ENCODE peak calls at places on chromosomes 7 and 10, in four cellular contexts. One of them, this sample, is unnamed.

GRCh38 chr7:77327067-77327931 is 88.8 kb downstream of the GSAP start:
- DNase-seq in BJ: peak; percentile 29
- DNase-seq in astrocyte of the spinal cord: peak; percentile 47
- DNase-seq in activated CD8-positive, alpha-beta T cell treated with anti-CD3 and anti-CD28 coated beads for 36 hours: no peak
- DNase-seq in this sample: peak; percentile 97

GRCh38 chr10:44384601-44385422 is at the start of gene CXCL12:
- DNase-seq in BJ: no peak
- DNase-seq in astrocyte of the spinal cord: peak; percentile 18
- DNase-seq in activated CD8-positive, alpha-beta T cell treated with anti-CD3 and anti-CD28 coated beads for 36 hours: no peak
- DNase-seq in this sample: peak; percentile 18

GRCh38 chr7:78901566-78901965 is 551.9 kb downstream of the MAGI2 start:
- DNase-seq in astrocyte of the spinal cord: no peak
- DNase-seq in BJ: no peak
- DNase-seq in activated CD8-positive, alpha-beta T cell treated with anti-CD3 and anti-CD28 coated beads for 36 hours: no peak
- DNase-seq in this sample: no peak

GRCh38 chr7:151279868-151280267 is 31.4 kb upstream of the SMARCD3 start:
- DNase-seq in BJ: no peak
- DNase-seq in astrocyte of the spinal cord: no peak
- DNase-seq in activated CD8-positive, alpha-beta T cell treated with anti-CD3 and anti-CD28 coated beads for 36 hours: no peak
- DNase-seq in this sample: no peak

GRCh38 chr7:18846765-18847215 is 270.6 kb downstream of the TWIST1 start:
- DNase-seq in BJ: peak; percentile 79
- DNase-seq in activated CD8-positive, alpha-beta T cell treated with anti-CD3 and anti-CD28 coated beads for 36 hours: no peak
- DNase-seq in astrocyte of the spinal cord: no peak
- DNase-seq in this sample: peak; percentile 85

GRCh38 chr7:58086871-58087535 is 637.0 kb downstream of the ZNF716 start:
- DNase-seq in astrocyte of the spinal cord: no peak
- DNase-seq in activated CD8-positive, alpha-beta T cell treated with anti-CD3 and anti-CD28 coated beads for 36 hours: no peak
- DNase-seq in BJ: no peak
- DNase-seq in this sample: no peak

GRCh38 chr10:117468665-117469064 is 73.9 kb upstream of the EMX2 start:
- DNase-seq in astrocyte of the spinal cord: no peak
- DNase-seq in activated CD8-positive, alpha-beta T cell treated with anti-CD3 and anti-CD28 coated beads for 36 hours: no peak
- DNase-seq in BJ: no peak
- DNase-seq in this sample: no peak

GRCh38 chr7:100516135-100516812 is 22.7 kb upstream of the AGFG2 start:
- DNase-seq in activated CD8-positive, alpha-beta T cell treated with anti-CD3 and anti-CD28 coated beads for 36 hours: peak; percentile 63
- DNase-seq in astrocyte of the spinal cord: peak; percentile 97
- DNase-seq in BJ: peak; percentile 78
- DNase-seq in this sample: peak; percentile 88

GRCh38 chr10:79947787-79948424 is 999 bp downstream of the SFTPD start:
- DNase-seq in astrocyte of the spinal cord: no peak
- DNase-seq in BJ: no peak
- DNase-seq in activated CD8-positive, alpha-beta T cell treated with anti-CD3 and anti-CD28 coated beads for 36 hours: no peak
- DNase-seq in this sample: no peak

GRCh38 chr7:116236020-116236630 is 25.8 kb downstream of the TES start:
- DNase-seq in activated CD8-positive, alpha-beta T cell treated with anti-CD3 and anti-CD28 coated beads for 36 hours: peak; percentile 77
- DNase-seq in BJ: no peak
- DNase-seq in astrocyte of the spinal cord: peak; percentile 71
- DNase-seq in this sample: no peak

GRCh38 chr10:20686236-20686635 is 210.9 kb downstream of the NEBL start:
- DNase-seq in astrocyte of the spinal cord: no peak
- DNase-seq in BJ: no peak
- DNase-seq in activated CD8-positive, alpha-beta T cell treated with anti-CD3 and anti-CD28 coated beads for 36 hours: no peak
- DNase-seq in this sample: no peak

GRCh38 chr10:104581884-104582603 is 59.0 kb upstream of the SORCS3 start:
- DNase-seq in activated CD8-positive, alpha-beta T cell treated with anti-CD3 and anti-CD28 coated beads for 36 hours: no peak
- DNase-seq in astrocyte of the spinal cord: peak; percentile 88
- DNase-seq in BJ: peak; percentile 37
- DNase-seq in this sample: peak; percentile 77

GRCh38 chr7:136687693-136688322 is 180.6 kb upstream of the CHRM2 start:
- DNase-seq in astrocyte of the spinal cord: peak; percentile 31
- DNase-seq in BJ: no peak
- DNase-seq in activated CD8-positive, alpha-beta T cell treated with anti-CD3 and anti-CD28 coated beads for 36 hours: peak; percentile 4
- DNase-seq in this sample: no peak

GRCh38 chr10:533611-534566 is 155.6 kb downstream of the DIP2C start:
- DNase-seq in activated CD8-positive, alpha-beta T cell treated with anti-CD3 and anti-CD28 coated beads for 36 hours: no peak
- DNase-seq in astrocyte of the spinal cord: no peak
- DNase-seq in BJ: no peak
- DNase-seq in this sample: no peak

GRCh38 chr7:29276806-29277205 is 82.2 kb downstream of the CHN2 start:
- DNase-seq in activated CD8-positive, alpha-beta T cell treated with anti-CD3 and anti-CD28 coated beads for 36 hours: no peak
- DNase-seq in astrocyte of the spinal cord: no peak
- DNase-seq in BJ: no peak
- DNase-seq in this sample: no peak

GRCh38 chr10:13536674-13537366 is 8.0 kb upstream of the BEND7 start:
- DNase-seq in astrocyte of the spinal cord: peak; percentile 35
- DNase-seq in activated CD8-positive, alpha-beta T cell treated with anti-CD3 and anti-CD28 coated beads for 36 hours: peak; percentile 61
- DNase-seq in BJ: no peak
- DNase-seq in this sample: peak; percentile 23

GRCh38 chr10:70302292-70302691 is 18.5 kb upstream of the NPFFR1 start:
- DNase-seq in astrocyte of the spinal cord: no peak
- DNase-seq in BJ: peak; percentile 9
- DNase-seq in activated CD8-positive, alpha-beta T cell treated with anti-CD3 and anti-CD28 coated beads for 36 hours: no peak
- DNase-seq in this sample: peak; percentile 47

GRCh38 chr7:42080831-42081230 is 156.2 kb downstream of the GLI3 start:
- DNase-seq in BJ: no peak
- DNase-seq in astrocyte of the spinal cord: no peak
- DNase-seq in activated CD8-positive, alpha-beta T cell treated with anti-CD3 and anti-CD28 coated beads for 36 hours: no peak
- DNase-seq in this sample: peak; percentile 72

GRCh38 chr7:122383934-122384333 is 79.4 kb upstream of the FEZF1 start:
- DNase-seq in astrocyte of the spinal cord: no peak
- DNase-seq in BJ: no peak
- DNase-seq in activated CD8-positive, alpha-beta T cell treated with anti-CD3 and anti-CD28 coated beads for 36 hours: no peak
- DNase-seq in this sample: no peak

GRCh38 chr10:51711519-51711891 is 12.1 kb upstream of the CSTF2T start:
- DNase-seq in BJ: no peak
- DNase-seq in astrocyte of the spinal cord: no peak
- DNase-seq in activated CD8-positive, alpha-beta T cell treated with anti-CD3 and anti-CD28 coated beads for 36 hours: no peak
- DNase-seq in this sample: no peak

GRCh38 chr10:19493917-19494316 is 322.3 kb upstream of the PLXDC2 start:
- DNase-seq in BJ: no peak
- DNase-seq in activated CD8-positive, alpha-beta T cell treated with anti-CD3 and anti-CD28 coated beads for 36 hours: no peak
- DNase-seq in astrocyte of the spinal cord: no peak
- DNase-seq in this sample: no peak

GRCh38 chr10:19488592-19489280 is 327.5 kb upstream of the PLXDC2 start:
- DNase-seq in BJ: no peak
- DNase-seq in activated CD8-positive, alpha-beta T cell treated with anti-CD3 and anti-CD28 coated beads for 36 hours: peak; percentile 9
- DNase-seq in astrocyte of the spinal cord: peak; percentile 8
- DNase-seq in this sample: no peak
- TF ChIP-seq CTCF in BJ: no peak
- TF ChIP-seq CTCF in activated CD8-positive, alpha-beta T cell treated with anti-CD3 and anti-CD28 coated beads for 36 hours: no peak
- TF ChIP-seq CTCF in astrocyte of the spinal cord: no peak
- TF ChIP-seq CTCF in this sample: no peak

GRCh38 chr10:35573786-35574185 is 31.4 kb upstream of the GJD4 start:
- DNase-seq in BJ: no peak
- DNase-seq in activated CD8-positive, alpha-beta T cell treated with anti-CD3 and anti-CD28 coated beads for 36 hours: no peak
- DNase-seq in astrocyte of the spinal cord: no peak
- DNase-seq in this sample: no peak

GRCh38 chr10:35576730-35577129 is 28.4 kb upstream of the GJD4 start:
- DNase-seq in BJ: no peak
- DNase-seq in astrocyte of the spinal cord: no peak
- DNase-seq in activated CD8-positive, alpha-beta T cell treated with anti-CD3 and anti-CD28 coated beads for 36 hours: no peak
- DNase-seq in this sample: no peak

GRCh38 chr10:35575640-35576039 is 29.5 kb upstream of the GJD4 start:
- DNase-seq in BJ: no peak
- DNase-seq in activated CD8-positive, alpha-beta T cell treated with anti-CD3 and anti-CD28 coated beads for 36 hours: no peak
- DNase-seq in astrocyte of the spinal cord: no peak
- DNase-seq in this sample: no peak

GRCh38 chr10:35572583-35572982 is 32.6 kb upstream of the GJD4 start:
- DNase-seq in astrocyte of the spinal cord: no peak
- DNase-seq in BJ: no peak
- DNase-seq in activated CD8-positive, alpha-beta T cell treated with anti-CD3 and anti-CD28 coated beads for 36 hours: no peak
- DNase-seq in this sample: peak; percentile 23

GRCh38 chr10:35574924-35575352 is 30.2 kb upstream of the GJD4 start:
- DNase-seq in BJ: peak; percentile 31
- DNase-seq in activated CD8-positive, alpha-beta T cell treated with anti-CD3 and anti-CD28 coated beads for 36 hours: no peak
- DNase-seq in astrocyte of the spinal cord: peak; percentile 96
- DNase-seq in this sample: peak; percentile 70
- TF ChIP-seq CTCF in BJ: peak; percentile 30
- TF ChIP-seq CTCF in activated CD8-positive, alpha-beta T cell treated with anti-CD3 and anti-CD28 coated beads for 36 hours: no peak
- TF ChIP-seq CTCF in astrocyte of the spinal cord: peak; percentile 58
- TF ChIP-seq CTCF in this sample: no peak

DNA sequence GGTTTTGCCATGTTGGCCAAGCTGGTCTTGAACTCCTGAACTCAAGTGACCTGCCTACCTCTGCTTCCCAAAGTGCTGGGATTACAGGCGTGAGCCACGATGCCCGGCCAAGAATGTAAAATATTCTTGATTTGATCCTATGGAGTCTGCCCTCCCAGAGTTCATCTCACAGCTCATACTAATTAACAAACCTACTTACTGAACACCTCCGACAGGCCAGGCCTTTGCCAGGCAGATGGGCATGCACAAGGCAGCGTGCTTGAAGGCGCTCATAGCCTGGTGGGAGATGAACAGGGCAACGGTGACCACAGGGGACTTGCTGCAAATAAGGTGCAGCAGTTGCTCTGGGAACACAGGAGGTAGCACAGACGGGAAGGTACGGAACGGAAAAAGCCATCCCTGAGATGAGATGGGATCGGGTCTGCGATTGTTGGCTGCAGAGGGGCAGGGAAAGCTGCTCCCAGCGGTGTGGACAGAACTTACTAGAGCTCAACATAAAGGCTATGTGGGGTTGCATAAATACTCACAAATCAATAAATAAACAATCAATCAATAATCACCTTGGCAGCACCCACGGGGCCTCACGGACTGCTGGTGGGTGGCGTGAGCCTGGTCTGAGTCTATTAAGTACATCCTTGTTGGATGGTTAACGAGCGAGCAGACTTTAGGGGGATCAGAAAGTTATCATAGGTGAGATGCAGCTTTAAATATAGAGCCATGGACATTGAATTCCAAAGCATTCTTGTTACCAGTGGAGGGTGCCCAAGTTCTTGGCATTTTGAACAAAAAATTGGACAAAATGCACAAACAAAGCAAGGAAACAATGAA is 4.7 kb downstream of the ACBD7 start:
- DNase-seq in astrocyte of the spinal cord: no peak
- DNase-seq in BJ: no peak
- DNase-seq in activated CD8-positive, alpha-beta T cell treated with anti-CD3 and anti-CD28 coated beads for 36 hours: no peak
- DNase-seq in this sample: no peak
- TF ChIP-seq CTCF in astrocyte of the spinal cord: no peak
- TF ChIP-seq CTCF in BJ: no peak
- TF ChIP-seq CTCF in activated CD8-positive, alpha-beta T cell treated with anti-CD3 and anti-CD28 coated beads for 36 hours: no peak
- TF ChIP-seq CTCF in this sample: no peak

DNA sequence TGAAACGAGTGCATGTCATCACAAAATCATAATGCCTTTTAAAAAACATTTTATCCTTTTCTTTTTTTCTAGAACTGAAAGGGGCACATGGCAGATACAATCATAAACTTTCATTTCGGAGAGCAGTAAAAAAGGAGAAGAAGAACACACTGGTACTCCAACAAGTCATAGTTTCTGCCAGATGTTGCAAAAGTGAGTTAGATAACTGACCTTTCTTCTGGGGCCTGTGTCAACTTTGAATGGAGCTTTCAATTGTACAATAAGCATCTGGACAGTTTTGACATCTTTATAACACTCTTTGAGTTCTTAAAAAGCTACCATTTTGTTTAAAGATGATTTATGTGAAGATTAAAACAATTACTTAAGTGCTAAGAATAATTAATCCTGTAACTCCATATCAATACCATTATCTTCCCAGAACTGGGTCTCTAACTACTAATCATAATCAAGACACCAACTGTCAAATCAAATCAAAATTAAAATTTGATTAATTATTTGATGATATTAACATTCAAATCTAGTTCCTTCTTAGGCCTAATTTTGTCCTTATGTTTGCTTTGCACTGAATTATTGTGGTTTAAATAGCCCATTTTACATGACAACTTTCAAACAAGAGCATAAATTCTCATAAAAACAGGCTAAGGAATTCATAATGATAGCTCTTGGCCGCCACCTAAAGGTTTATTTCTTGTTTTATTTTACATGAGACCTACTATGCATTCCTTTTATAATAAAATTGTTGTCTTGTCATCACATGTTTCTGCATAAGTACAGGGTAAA is 19.5 kb upstream of the ITGB8 start:
- DNase-seq in astrocyte of the spinal cord: peak; percentile 79
- DNase-seq in activated CD8-positive, alpha-beta T cell treated with anti-CD3 and anti-CD28 coated beads for 36 hours: peak; percentile 2
- DNase-seq in BJ: peak; percentile 22
- DNase-seq in this sample: peak; percentile 62
- TF ChIP-seq CTCF in astrocyte of the spinal cord: peak; percentile 31
- TF ChIP-seq CTCF in activated CD8-positive, alpha-beta T cell treated with anti-CD3 and anti-CD28 coated beads for 36 hours: no peak
- TF ChIP-seq CTCF in BJ: peak; percentile 40
- TF ChIP-seq CTCF in this sample: peak; percentile 15

This sample was measured in foreskin fibroblast.